ENCODE peak calls at places on chromosomes 11 and 22, in four cellular contexts. One of them, this sample, is unnamed.

GRCh38 chr11:70595452-70595851 is 197.1 kb downstream of the CTTN start:
- DNase-seq in prostate gland: no peak
- DNase-seq in sigmoid colon: no peak
- DNase-seq in Peyer's patch: no peak
- DNase-seq in this sample: no peak

GRCh38 chr11:45815747-45816146 is 10.8 kb downstream of the SLC35C1 start:
- DNase-seq in prostate gland: no peak
- DNase-seq in sigmoid colon: peak; percentile 18
- DNase-seq in Peyer's patch: no peak
- DNase-seq in this sample: no peak

GRCh38 chr11:121082670-121083069 is 18.4 kb upstream of the TECTA start:
- DNase-seq in prostate gland: no peak
- DNase-seq in sigmoid colon: no peak
- DNase-seq in Peyer's patch: no peak
- DNase-seq in this sample: no peak

GRCh38 chr11:693887-694562 is 997 bp downstream of the DEAF1 start:
- DNase-seq in prostate gland: no peak
- DNase-seq in sigmoid colon: peak; percentile 79
- DNase-seq in Peyer's patch: no peak
- DNase-seq in this sample: no peak

GRCh38 chr22:48803993-48804810 is 1023.5 kb downstream of the BRD1 start:
- DNase-seq in prostate gland: no peak
- DNase-seq in sigmoid colon: no peak
- DNase-seq in Peyer's patch: no peak
- DNase-seq in this sample: no peak

GRCh38 chr11:46248270-46249102 is 29.0 kb upstream of the CREB3L1 start:
- DNase-seq in prostate gland: no peak
- DNase-seq in sigmoid colon: no peak
- DNase-seq in Peyer's patch: no peak
- DNase-seq in this sample: peak; percentile 61

GRCh38 chr11:63667993-63668392 is 3.2 kb downstream of the ATL3 start:
- DNase-seq in prostate gland: no peak
- DNase-seq in sigmoid colon: no peak
- DNase-seq in Peyer's patch: no peak
- DNase-seq in this sample: no peak

GRCh38 chr11:120667934-120668333 is 156.4 kb downstream of the GRIK4 start:
- DNase-seq in prostate gland: no peak
- DNase-seq in sigmoid colon: no peak
- DNase-seq in Peyer's patch: no peak
- DNase-seq in this sample: no peak

GRCh38 chr22:30004101-30004500 is 76.2 kb upstream of the HORMAD2 start:
- DNase-seq in prostate gland: no peak
- DNase-seq in sigmoid colon: no peak
- DNase-seq in Peyer's patch: no peak
- DNase-seq in this sample: no peak

GRCh38 chr11:17812286-17813187 is 78.0 kb downstream of the KCNC1 start:
- DNase-seq in prostate gland: peak; percentile 42
- DNase-seq in sigmoid colon: no peak
- DNase-seq in Peyer's patch: no peak
- DNase-seq in this sample: no peak

GRCh38 chr11:99693941-99694492 is 673.3 kb downstream of the CNTN5 start:
- DNase-seq in prostate gland: no peak
- DNase-seq in sigmoid colon: no peak
- DNase-seq in Peyer's patch: no peak
- DNase-seq in this sample: no peak

GRCh38 chr11:44631831-44632230 is 66.4 kb downstream of the CD82 start:
- DNase-seq in prostate gland: no peak
- DNase-seq in sigmoid colon: peak; percentile 54
- DNase-seq in Peyer's patch: no peak
- DNase-seq in this sample: no peak

GRCh38 chr11:71499546-71499945 is 27.5 kb upstream of the KRTAP5-7 start:
- DNase-seq in prostate gland: no peak
- DNase-seq in sigmoid colon: no peak
- DNase-seq in Peyer's patch: no peak
- DNase-seq in this sample: no peak

GRCh38 chr11:44659641-44660040 is 67.1 kb upstream of the TSPAN18 start:
- DNase-seq in prostate gland: peak; percentile 56
- DNase-seq in sigmoid colon: peak; percentile 93
- DNase-seq in Peyer's patch: no peak
- DNase-seq in this sample: no peak

GRCh38 chr22:50141891-50142363 is 28.6 kb upstream of the PANX2 start:
- DNase-seq in prostate gland: no peak
- DNase-seq in sigmoid colon: peak; percentile 22
- DNase-seq in Peyer's patch: no peak
- DNase-seq in this sample: no peak

GRCh38 chr11:123179571-123179970 is 15.5 kb downstream of the CLMP start:
- DNase-seq in prostate gland: no peak
- DNase-seq in sigmoid colon: no peak
- DNase-seq in Peyer's patch: peak; percentile 68
- DNase-seq in this sample: no peak

GRCh38 chr11:128936546-128937275 is 6.0 kb downstream of the TP53AIP1 start:
- DNase-seq in prostate gland: no peak
- DNase-seq in sigmoid colon: no peak
- DNase-seq in Peyer's patch: no peak
- DNase-seq in this sample: no peak

GRCh38 chr11:66363805-66364535 is 7.6 kb downstream of the SLC29A2 start:
- DNase-seq in prostate gland: no peak
- DNase-seq in sigmoid colon: no peak
- DNase-seq in Peyer's patch: peak; percentile 81
- DNase-seq in this sample: no peak

GRCh38 chr11:106594751-106595351 is 423.4 kb downstream of the GUCY1A2 start:
- DNase-seq in prostate gland: no peak
- DNase-seq in sigmoid colon: no peak
- DNase-seq in Peyer's patch: no peak
- DNase-seq in this sample: no peak

GRCh38 chr11:114259551-114259983 is 36.6 kb upstream of the NNMT start:
- DNase-seq in prostate gland: no peak
- DNase-seq in sigmoid colon: peak; percentile 78
- DNase-seq in Peyer's patch: no peak
- DNase-seq in this sample: no peak

GRCh38 chr11:65293909-65294381 is 20.7 kb upstream of the CDC42EP2 start:
- DNase-seq in prostate gland: no peak
- DNase-seq in sigmoid colon: peak; percentile 93
- DNase-seq in Peyer's patch: no peak
- DNase-seq in this sample: no peak

GRCh38 chr11:65295571-65296338 is 18.9 kb upstream of the CDC42EP2 start:
- DNase-seq in prostate gland: no peak
- DNase-seq in sigmoid colon: no peak
- DNase-seq in Peyer's patch: no peak
- DNase-seq in this sample: no peak

GRCh38 chr11:65297026-65297667 is 17.5 kb upstream of the CDC42EP2 start:
- DNase-seq in prostate gland: no peak
- DNase-seq in sigmoid colon: peak; percentile 85
- DNase-seq in Peyer's patch: no peak
- DNase-seq in this sample: no peak

GRCh38 chr11:65292866-65293265 is 21.8 kb upstream of the CDC42EP2 start:
- DNase-seq in prostate gland: no peak
- DNase-seq in sigmoid colon: no peak
- DNase-seq in Peyer's patch: no peak
- DNase-seq in this sample: no peak

GRCh38 chr11:65295001-65295400 is 19.7 kb upstream of the CDC42EP2 start:
- DNase-seq in prostate gland: no peak
- DNase-seq in sigmoid colon: no peak
- DNase-seq in Peyer's patch: no peak
- DNase-seq in this sample: no peak
- H3K4me1 ChIP-seq in prostate gland: peaks cover 2% of the 10 kb centered on the region
- H3K4me1 ChIP-seq in sigmoid colon: no peaks in the 10 kb centered on the region
- H3K4me1 ChIP-seq in Peyer's patch: no peaks in the 10 kb centered on the region
- H3K4me1 ChIP-seq in this sample: peaks cover 96% of the 10 kb centered on the region

DNA sequence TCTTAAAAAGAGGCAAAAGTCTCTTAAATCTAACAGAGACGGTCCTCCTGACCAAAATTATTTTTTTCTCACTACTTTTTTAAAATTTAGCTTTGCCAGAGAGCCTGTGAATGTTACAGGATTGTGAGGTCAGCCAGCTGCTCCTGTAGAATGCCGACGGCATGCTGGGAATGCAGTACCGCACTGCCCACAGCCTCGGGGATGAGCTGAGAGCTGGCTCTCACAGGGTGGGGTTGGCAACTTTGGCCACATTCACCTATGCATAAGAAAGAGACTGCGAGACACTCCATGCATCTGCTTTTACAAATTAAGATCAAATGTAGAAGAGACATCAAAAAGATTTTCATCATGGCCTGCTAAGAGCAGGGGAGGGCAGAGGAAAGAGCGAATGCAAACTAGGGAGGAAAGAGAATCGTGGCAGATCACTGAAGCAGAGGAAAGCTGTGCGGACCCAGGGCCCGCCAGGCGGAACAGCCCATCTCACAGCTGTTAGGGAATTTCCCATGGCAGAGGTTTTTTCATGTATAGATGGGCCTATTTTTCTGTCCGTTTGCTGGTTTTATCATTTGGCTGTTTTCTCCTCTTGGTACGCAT is 49.7 kb upstream of the SPATA19 start:
- DNase-seq in prostate gland: no peak
- DNase-seq in sigmoid colon: peak; percentile 54
- DNase-seq in Peyer's patch: peak; percentile 9
- DNase-seq in this sample: no peak
- H3K27ac ChIP-seq in prostate gland: no peak overlapping the region
- H3K27ac ChIP-seq in sigmoid colon: no peak overlapping the region
- H3K27ac ChIP-seq in Peyer's patch: no peak overlapping the region
- H3K27ac ChIP-seq in this sample: no peak overlapping the region

DNA sequence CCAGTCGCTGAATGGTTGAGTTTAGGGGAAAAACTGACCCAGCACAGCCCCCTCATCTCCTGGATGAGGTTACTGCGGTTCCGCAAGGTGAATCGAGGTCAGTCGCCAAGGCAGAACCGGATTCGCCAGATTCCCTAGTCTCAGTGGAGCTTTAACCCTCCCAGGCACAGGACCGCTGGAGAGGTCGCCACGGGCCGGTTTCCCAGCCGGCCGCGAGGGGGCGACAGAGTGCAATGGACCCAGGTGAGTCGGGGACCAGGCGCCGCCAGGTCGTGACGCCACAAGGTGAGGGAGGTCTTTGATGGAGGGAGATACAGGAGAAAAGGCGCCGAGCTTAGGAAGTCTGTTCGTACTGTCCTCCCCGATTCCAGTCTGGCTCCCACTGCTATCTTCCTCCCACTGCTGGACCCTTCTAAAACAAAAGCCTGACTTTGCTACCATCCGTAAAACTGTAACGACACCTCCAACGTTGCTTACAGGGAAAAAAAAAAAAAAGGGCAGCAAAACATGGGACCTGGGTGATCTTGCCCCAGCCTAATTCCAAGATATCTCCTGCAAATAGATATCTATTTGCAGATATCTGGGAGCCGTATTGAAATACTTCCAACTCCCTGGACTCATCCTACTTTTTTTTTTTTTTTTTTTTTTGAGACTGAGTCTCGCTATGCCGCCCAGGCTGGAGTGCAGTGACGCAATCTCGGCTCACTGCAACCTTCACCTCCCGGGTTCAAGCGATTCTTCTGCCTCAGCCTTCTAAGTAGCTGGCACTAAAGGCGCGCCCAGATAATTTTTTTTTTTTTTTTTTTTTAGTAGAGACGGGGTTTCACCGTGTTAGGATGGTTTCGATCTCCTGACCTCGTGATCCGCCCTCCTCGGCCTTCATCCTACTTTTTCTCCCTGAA is 1.4 kb upstream of the GGA1 start:
- DNase-seq in prostate gland: peak; percentile 91
- DNase-seq in sigmoid colon: peak; percentile 90
- DNase-seq in Peyer's patch: peak; percentile 97
- DNase-seq in this sample: no peak
- TF ChIP-seq CTCF in prostate gland: peak; percentile 99
- TF ChIP-seq CTCF in sigmoid colon: peak; percentile 97
- TF ChIP-seq CTCF in Peyer's patch: peak; percentile 98
- TF ChIP-seq CTCF in this sample: peak; percentile 67

GRCh38 chr22:36931446-36931845 is 18.0 kb downstream of the CSF2RB start:
- DNase-seq in prostate gland: no peak
- DNase-seq in sigmoid colon: no peak
- DNase-seq in Peyer's patch: no peak
- DNase-seq in this sample: no peak
- H3K4me1 ChIP-seq in prostate gland: no peaks in the 10 kb centered on the region
- H3K4me1 ChIP-seq in sigmoid colon: no peaks in the 10 kb centered on the region
- H3K4me1 ChIP-seq in Peyer's patch: no peaks in the 10 kb centered on the region
- H3K4me1 ChIP-seq in this sample: no peaks in the 10 kb centered on the region

GRCh38 chr11:110173775-110174644 is 80.8 kb downstream of the ZC3H12C start:
- DNase-seq in prostate gland: no peak
- DNase-seq in sigmoid colon: peak; percentile 74
- DNase-seq in Peyer's patch: peak; percentile 63
- DNase-seq in this sample: no peak

GRCh38 chr11:110177057-110177397 is 83.8 kb downstream of the ZC3H12C start:
- DNase-seq in prostate gland: no peak
- DNase-seq in sigmoid colon: no peak
- DNase-seq in Peyer's patch: no peak
- DNase-seq in this sample: no peak

GRCh38 chr11:110176366-110177056 is 83.3 kb downstream of the ZC3H12C start:
- DNase-seq in prostate gland: no peak
- DNase-seq in sigmoid colon: no peak
- DNase-seq in Peyer's patch: no peak
- DNase-seq in this sample: no peak

GRCh38 chr11:110172666-110173065 is 79.5 kb downstream of the ZC3H12C start:
- DNase-seq in prostate gland: no peak
- DNase-seq in sigmoid colon: no peak
- DNase-seq in Peyer's patch: no peak
- DNase-seq in this sample: no peak

GRCh38 chr11:110174645-110175310 is 81.6 kb downstream of the ZC3H12C start:
- DNase-seq in prostate gland: no peak
- DNase-seq in sigmoid colon: no peak
- DNase-seq in Peyer's patch: no peak
- DNase-seq in this sample: no peak
- H3K27ac ChIP-seq in prostate gland: no peak overlapping the region
- H3K27ac ChIP-seq in sigmoid colon: no peak overlapping the region
- H3K27ac ChIP-seq in Peyer's patch: no peak overlapping the region
- H3K27ac ChIP-seq in this sample: no peak overlapping the region

GRCh38 chr11:57116654-57117053 is 65.1 kb upstream of the LRRC55 start:
- DNase-seq in prostate gland: no peak
- DNase-seq in sigmoid colon: no peak
- DNase-seq in Peyer's patch: no peak
- DNase-seq in this sample: no peak
- TF ChIP-seq CTCF in prostate gland: peak; percentile 45
- TF ChIP-seq CTCF in sigmoid colon: peak; percentile 51
- TF ChIP-seq CTCF in Peyer's patch: peak; percentile 56
- TF ChIP-seq CTCF in this sample: peak; percentile 27

This sample was measured in vagina.